ENCODE peak calls at places on chromosomes 1 and 21, in nine cellular contexts. Y, I, X, T, D, L, V, E and O are unnamed samples.

GRCh38 chr1:176843352-176844297 is 320.9 kb downstream of the ASTN1 start:
- DNase-seq in E (no peak), I (peak), T (peak), X (no peak), Y (peak), D (peak), V (peak), L (peak), O (peak)

GRCh38 chr1:213154056-213154677 is 103.1 kb downstream of the RPS6KC1 start:
- DNase-seq in T (peak), Y (no peak), X (peak), L (no peak), D (no peak), I (no peak), E (no peak), V (no peak), O (no peak)

GRCh38 chr1:88237026-88237425 is 447.0 kb upstream of the PKN2 start:
- DNase-seq in V (peak), Y (no peak), L (no peak), I (no peak), T (no peak), D (no peak), E (no peak), X (no peak), O (no peak)

GRCh38 chr1:217333939-217334338 is 297.0 kb downstream of the GPATCH2 start:
- DNase-seq in I (no peak), T (peak), D (peak), V (peak), X (no peak), L (no peak), Y (no peak), E (no peak), O (peak)

GRCh38 chr21:34967509-34968289 is 81.4 kb downstream of the RUNX1 start:
- DNase-seq in Y (no peak), X (no peak), I (no peak), V (no peak), L (no peak), D (peak), E (no peak), T (peak), O (no peak)

GRCh38 chr1:174114788-174115448 is 44.4 kb upstream of the RABGAP1L start:
- DNase-seq in I (no peak), L (no peak), X (no peak), E (no peak), T (peak), V (peak), D (peak), Y (no peak), O (peak)

GRCh38 chr1:160711528-160712311 is at the start of gene CD48:
- DNase-seq in X (no peak), Y (no peak), T (no peak), E (no peak), V (no peak), L (no peak), I (no peak), D (no peak), O (peak)

GRCh38 chr1:247528812-247529474 is 7.3 kb downstream of the OR2C3 start:
- DNase-seq in E (no peak), V (no peak), Y (no peak), T (peak), D (peak), X (no peak), L (no peak), I (no peak), O (no peak)

GRCh38 chr1:8276173-8276914 is 41.6 kb upstream of the SLC45A1 start:
- DNase-seq in D (no peak), X (no peak), Y (no peak), T (no peak), L (no peak), V (no peak), I (no peak), E (no peak), O (peak)

GRCh38 chr1:62377043-62377562 is 57.9 kb upstream of the KANK4 start:
- DNase-seq in L (no peak), X (no peak), Y (no peak), T (no peak), E (no peak), D (no peak), I (no peak), V (no peak), O (no peak)

GRCh38 chr1:229843627-229844238 is 217.7 kb downstream of the URB2 start:
- DNase-seq in T (peak), X (peak), D (peak), E (peak), Y (no peak), I (no peak), V (peak), L (no peak), O (no peak)

GRCh38 chr1:20480261-20481157 is 5.5 kb downstream of the CAMK2N1 start:
- DNase-seq in E (no peak), D (peak), X (peak), T (no peak), L (no peak), V (no peak), I (peak), Y (no peak), O (no peak)

GRCh38 chr21:31850886-31851285 is 21.9 kb upstream of the HUNK start:
- DNase-seq in X (no peak), L (no peak), T (no peak), V (no peak), D (no peak), Y (no peak), I (no peak), E (no peak), O (no peak)

GRCh38 chr1:26278303-26278702 is 1.6 kb upstream of the SH3BGRL3 start:
- DNase-seq in Y (no peak), X (no peak), I (no peak), V (peak), D (peak), T (peak), L (peak), E (no peak), O (no peak)

GRCh38 chr1:26278835-26279597 is 870 bp upstream of the SH3BGRL3 start:
- DNase-seq in L (peak), E (no peak), V (peak), Y (no peak), I (no peak), X (peak), D (peak), T (peak), O (no peak)

GRCh38 chr1:26280333-26281042 is 602 bp downstream of the SH3BGRL3 start:
- DNase-seq in E (no peak), T (peak), I (no peak), V (no peak), Y (no peak), L (no peak), D (peak), X (no peak), O (peak)

GRCh38 chr1:26281091-26281958 is 1.4 kb downstream of the SH3BGRL3 start:
- DNase-seq in V (no peak), T (no peak), I (no peak), E (no peak), Y (no peak), L (no peak), D (no peak), X (no peak), O (peak)

DNA sequence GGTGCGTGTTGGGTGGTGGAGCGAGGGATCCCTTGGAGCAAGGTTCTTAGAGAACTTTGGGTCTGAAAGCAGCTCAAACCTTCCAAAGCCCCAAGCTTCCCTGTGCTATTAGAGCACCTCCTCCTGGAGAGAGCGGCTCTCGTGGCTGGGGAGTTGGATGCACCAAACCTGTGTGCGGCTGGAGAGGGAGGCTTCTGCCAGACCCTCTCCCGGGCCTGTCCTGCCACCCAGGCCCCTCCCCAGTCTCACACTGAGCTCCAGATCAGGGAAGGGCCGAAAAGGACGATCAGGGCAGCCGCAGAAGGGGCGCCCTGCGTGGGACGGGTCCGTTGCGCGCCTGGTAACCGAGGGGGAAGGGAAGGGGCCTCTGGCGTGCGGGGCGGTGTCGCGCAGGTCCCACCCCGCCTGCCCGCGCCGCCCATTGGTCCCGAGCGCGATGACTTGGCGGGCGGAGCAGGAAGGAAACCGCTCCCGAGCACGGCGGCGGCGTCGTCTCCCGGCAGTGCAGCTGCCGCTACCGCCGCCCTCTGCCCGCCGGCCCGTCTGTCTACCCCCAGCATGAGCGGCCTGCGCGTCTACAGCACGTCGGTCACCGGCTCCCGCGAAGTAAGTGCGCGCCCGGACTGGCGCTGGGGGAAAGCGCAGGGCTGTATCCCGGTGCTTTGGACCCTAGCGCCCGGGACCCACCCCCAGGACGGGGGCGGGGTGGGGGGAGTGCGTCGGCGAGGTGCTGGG is at the start of gene SH3BGRL3:
- DNase-seq in D (peak), I (peak), V (peak), Y (no peak), X (peak), E (peak), T (peak), L (peak), O (peak)
- TF ChIP-seq CTCF in D (peak), I (peak), V (peak), Y (peak), X (peak), E (peak), T (peak), L (peak), O (peak)

DNA sequence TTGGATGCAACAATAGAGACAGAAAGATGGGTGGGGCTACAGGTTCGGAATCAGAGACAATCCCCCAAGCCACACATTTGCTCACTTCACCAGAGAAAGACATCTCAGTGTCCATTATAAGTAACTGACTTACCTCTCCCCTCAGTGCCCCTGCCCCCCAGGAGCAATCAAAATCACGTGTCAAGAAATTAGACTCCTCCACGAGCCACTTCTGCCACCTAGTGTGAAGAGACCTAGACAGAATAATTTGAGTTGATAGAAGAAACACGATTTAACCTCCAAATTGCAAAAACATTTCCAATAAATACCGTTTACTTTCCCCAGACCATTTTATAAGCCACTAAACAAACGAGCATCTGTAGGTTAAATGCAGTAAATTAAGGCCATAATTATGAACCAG is 123.2 kb downstream of the SLC30A10 start:
- DNase-seq in Y (no peak), X (no peak), L (no peak), D (no peak), V (peak), I (no peak), T (peak), E (no peak), O (no peak)
- TF ChIP-seq CTCF in Y (no peak), X (no peak), L (no peak), D (peak), V (peak), I (no peak), T (peak), E (no peak), O (no peak)

GRCh38 chr21:38511198-38511597 is 12.9 kb upstream of the ERG start:
- DNase-seq in V (no peak), T (no peak), I (no peak), D (no peak), X (no peak), Y (no peak), L (no peak), E (no peak), O (no peak)

GRCh38 chr21:38507374-38507942 is 9.2 kb upstream of the ERG start:
- DNase-seq in L (no peak), Y (no peak), X (no peak), V (no peak), T (no peak), I (no peak), D (no peak), E (no peak), O (no peak)

GRCh38 chr21:38505654-38506523 is 7.6 kb upstream of the ERG start:
- DNase-seq in L (no peak), T (peak), V (peak), I (no peak), Y (peak), E (no peak), X (no peak), D (peak), O (peak)

GRCh38 chr21:38506606-38507331 is 8.5 kb upstream of the ERG start:
- DNase-seq in D (no peak), X (no peak), L (no peak), V (no peak), E (no peak), I (no peak), T (no peak), Y (no peak), O (no peak)

DNA sequence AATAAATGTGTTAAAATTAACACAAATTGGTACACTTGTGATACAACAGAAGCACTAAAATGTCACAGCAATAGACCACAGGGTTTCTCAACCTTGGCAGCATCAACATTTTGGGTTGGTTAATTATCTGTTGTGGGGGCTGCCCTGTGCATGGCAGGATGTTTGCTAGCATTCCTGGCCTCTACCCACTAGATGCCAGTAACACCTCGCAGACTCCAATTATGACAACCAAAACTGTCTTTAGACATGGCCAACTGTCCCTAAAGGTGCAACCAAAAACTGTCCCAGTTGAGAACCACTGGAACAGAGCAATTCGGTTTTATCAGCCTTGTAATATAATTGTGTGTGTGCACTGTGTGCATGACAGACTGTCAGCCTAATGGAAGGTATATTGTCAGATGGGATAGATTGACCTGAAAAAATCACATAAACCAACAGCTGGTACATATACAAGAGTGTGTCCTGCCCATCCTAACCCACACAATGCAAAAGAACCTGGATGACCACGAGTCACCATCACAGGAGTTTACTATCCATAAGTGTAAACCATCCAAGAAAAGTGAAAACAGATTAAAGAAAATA is 13.5 kb upstream of the ERG start:
- DNase-seq in E (no peak), L (no peak), D (no peak), V (no peak), Y (no peak), X (no peak), I (no peak), T (peak), O (no peak)
- TF ChIP-seq CTCF in E (no peak), L (no peak), D (peak), V (no peak), Y (no peak), X (no peak), I (no peak), T (peak), O (no peak)

DNA sequence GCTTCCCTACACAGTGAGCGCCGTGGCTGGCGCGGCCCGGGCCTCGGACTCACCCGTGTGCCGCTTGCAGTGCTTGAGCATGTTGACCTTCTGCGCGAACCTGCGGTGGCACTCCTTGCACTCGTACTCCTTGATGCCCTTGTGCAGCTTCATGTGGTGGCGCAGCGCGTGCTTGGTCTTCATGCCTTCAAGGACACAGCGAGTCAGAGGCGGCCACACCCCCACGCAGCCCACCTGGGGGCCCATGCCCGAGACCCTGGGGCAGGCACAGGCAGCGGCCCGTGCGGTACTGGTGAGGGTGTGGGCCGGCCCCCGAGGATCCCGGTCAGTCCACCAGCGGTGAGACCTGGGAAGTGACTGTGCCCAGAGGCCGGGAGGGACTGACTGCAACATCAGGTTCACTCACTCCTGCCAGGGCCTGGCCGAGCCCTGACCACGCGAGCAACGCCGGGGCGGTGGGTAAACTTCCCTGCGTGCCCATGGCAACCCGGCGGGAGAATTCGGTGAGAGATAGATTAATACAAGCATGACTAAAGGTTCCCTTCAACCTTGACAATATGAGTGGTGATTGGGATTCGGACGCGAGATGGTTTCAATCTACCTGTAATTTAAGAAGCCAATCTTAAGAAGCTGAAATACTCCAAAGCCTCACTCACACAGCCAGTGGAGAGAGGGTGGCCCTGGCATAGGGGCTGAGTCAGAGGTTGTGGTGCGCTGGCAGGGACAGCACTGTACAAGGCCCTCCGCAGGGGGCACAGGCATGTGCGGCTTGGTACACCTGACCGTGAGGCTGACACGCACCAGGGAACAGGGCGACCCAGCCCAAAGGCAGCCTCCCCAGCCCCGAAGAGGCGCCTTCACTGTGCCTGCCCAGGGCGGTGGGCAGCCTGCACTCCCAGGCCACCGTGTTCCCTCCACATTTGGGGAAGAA is 49.1 kb upstream of the RIPK4 start:
- DNase-seq in I (no peak), X (no peak), E (peak), V (no peak), D (no peak), T (no peak), Y (no peak), L (no peak), O (no peak)
- TF ChIP-seq CTCF in I (no peak), X (no peak), E (no peak), V (no peak), D (no peak), T (no peak), Y (no peak), L (no peak), O (no peak)

GRCh38 chr21:39169906-39170305 is 13.3 kb downstream of the PSMG1 start:
- DNase-seq in I (no peak), V (no peak), Y (no peak), D (no peak), T (no peak), X (no peak), E (no peak), L (no peak), O (no peak)

GRCh38 chr21:39175665-39176064 is 7.6 kb downstream of the PSMG1 start:
- DNase-seq in Y (no peak), X (no peak), V (no peak), L (no peak), E (no peak), D (no peak), I (no peak), T (no peak), O (no peak)

GRCh38 chr21:39176312-39176711 is 6.9 kb downstream of the PSMG1 start:
- DNase-seq in I (no peak), Y (no peak), D (no peak), T (no peak), E (no peak), V (no peak), L (no peak), X (no peak), O (no peak)

GRCh38 chr21:39173999-39174398 is 9.3 kb downstream of the PSMG1 start:
- DNase-seq in E (no peak), I (no peak), V (no peak), D (no peak), Y (no peak), T (no peak), L (no peak), X (no peak), O (no peak)

GRCh38 chr21:39175154-39175553 is 8.1 kb downstream of the PSMG1 start:
- DNase-seq in D (no peak), I (no peak), Y (no peak), L (no peak), V (peak), X (no peak), T (peak), E (no peak), O (no peak)
- TF ChIP-seq CTCF in D (no peak), I (peak), Y (peak), L (no peak), V (peak), X (peak), T (peak), E (peak), O (no peak)

GRCh38 chr1:187999973-188000372 is 1171.2 kb downstream of the PLA2G4A start:
- DNase-seq in T (peak), I (no peak), D (no peak), X (no peak), V (no peak), E (no peak), L (no peak), Y (no peak), O (no peak)
- TF ChIP-seq CTCF in T (peak), I (no peak), D (peak), X (peak), V (peak), E (no peak), L (no peak), Y (no peak), O (no peak)

GRCh38 chr1:90725341-90725960 is 8.3 kb upstream of the BARHL2 start:
- DNase-seq in E (no peak), X (no peak), T (peak), L (no peak), V (no peak), D (no peak), Y (no peak), I (no peak), O (peak)

GRCh38 chr1:90724361-90724760 is 7.3 kb upstream of the BARHL2 start:
- DNase-seq in X (no peak), V (no peak), T (no peak), E (no peak), L (no peak), D (no peak), I (no peak), Y (no peak), O (peak)

GRCh38 chr1:90722874-90723273 is 5.8 kb upstream of the BARHL2 start:
- DNase-seq in V (no peak), E (no peak), T (no peak), X (no peak), I (no peak), L (no peak), D (no peak), Y (no peak), O (peak)

GRCh38 chr1:90724926-90725325 is 7.8 kb upstream of the BARHL2 start:
- DNase-seq in Y (no peak), D (no peak), I (no peak), X (no peak), E (no peak), V (no peak), T (no peak), L (no peak), O (no peak)

DNA sequence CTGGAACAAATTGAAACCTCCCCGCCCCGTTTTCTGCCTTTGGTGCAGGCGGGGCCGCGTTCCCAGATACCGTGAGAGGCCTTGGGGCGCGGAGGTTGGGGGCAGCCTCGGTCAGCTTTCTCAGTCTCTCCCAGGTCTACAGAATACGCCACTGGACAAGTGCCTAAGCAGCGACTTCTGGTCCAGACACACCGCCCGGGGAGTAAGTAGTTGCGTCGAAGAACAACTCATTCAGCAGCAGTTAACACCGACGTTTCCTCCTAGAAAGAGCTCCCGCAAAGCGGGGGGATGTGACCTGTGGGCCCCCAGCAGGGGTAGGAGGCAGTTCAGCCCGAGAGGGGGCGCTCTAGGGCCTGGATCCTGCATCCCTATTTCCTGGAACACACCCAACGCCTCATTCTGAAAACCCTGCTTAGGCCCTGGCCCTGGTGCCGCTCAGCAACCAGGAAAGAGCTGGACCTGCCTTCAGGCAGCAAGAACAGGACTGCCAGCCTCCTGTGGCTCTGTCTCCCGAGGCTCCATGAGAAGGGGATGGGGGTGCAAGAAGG is 6.5 kb upstream of the BARHL2 start:
- DNase-seq in V (no peak), I (no peak), T (no peak), D (no peak), X (no peak), L (no peak), E (no peak), Y (no peak), O (peak)
- TF ChIP-seq CTCF in V (no peak), I (peak), T (peak), D (no peak), X (no peak), L (no peak), E (no peak), Y (no peak), O (no peak)

GRCh38 chr1:157377216-157377821 is 175.0 kb downstream of the FCRL5 start:
- DNase-seq in X (no peak), D (peak), Y (no peak), V (peak), L (no peak), I (peak), T (peak), E (no peak), O (no peak)
- TF ChIP-seq CTCF in X (peak), D (peak), Y (peak), V (peak), L (no peak), I (peak), T (peak), E (peak), O (peak)